ENCODE peak calls at places on chromosomes 4 and X, in six cellular contexts. V is left cardiac atrium; J is HEK293T; N is retinal pigment epithelial cell; A is hepatic stellate cell; W is activated naive CD4-positive, alpha-beta T cell treated with anti-CD3 and anti-CD28 coated beads for 36 hours. H is an unnamed sample.

GRCh38 chr4:56633486-56633885 is 47.6 kb downstream of the HOPX start:
- DNase-seq in V (no peak), J (no peak), N (no peak), A (no peak), W (no peak), H (no peak)

GRCh38 chrX:76148011-76148665 is 24.7 kb upstream of the PBDC1 start:
- DNase-seq in V (no peak), J (no peak), N (no peak), A (no peak), W (peak), H (peak)

GRCh38 chrX:48466696-48467095 is 3.4 kb downstream of the SLC38A5 start:
- DNase-seq in V (no peak), J (no peak), N (no peak), A (no peak), W (peak), H (no peak)

GRCh38 chr4:150943831-150944230 is 71.3 kb downstream of the LRBA start:
- DNase-seq in V (no peak), J (no peak), N (no peak), A (no peak), W (no peak), H (no peak)

GRCh38 chr4:2297606-2298517 is 36.0 kb upstream of the MXD4 start:
- DNase-seq in V (no peak), J (no peak), N (no peak), A (no peak), W (peak), H (no peak)

GRCh38 chr4:122658377-122658776 is 37.5 kb upstream of the IL21 start:
- DNase-seq in V (no peak), J (no peak), N (no peak), A (no peak), W (no peak), H (no peak)

GRCh38 chr4:139645458-139645857 is 20.2 kb upstream of the MGST2 start:
- DNase-seq in V (no peak), J (no peak), N (no peak), A (no peak), W (no peak), H (no peak)

GRCh38 chr4:68342139-68342538 is 7.8 kb downstream of the YTHDC1 start:
- DNase-seq in V (no peak), J (peak), N (no peak), A (peak), W (no peak), H (no peak)

GRCh38 chrX:135931644-135932487 is 38.4 kb downstream of the SAGE1 start:
- DNase-seq in V (peak), J (peak), N (no peak), A (no peak), W (peak), H (peak)

GRCh38 chrX:7617994-7618393 is 225.0 kb upstream of the VCX start:
- DNase-seq in V (no peak), J (no peak), N (no peak), A (no peak), W (no peak), H (no peak)

GRCh38 chrX:150898343-150899190 is at the start of gene CD99L2:
- DNase-seq in V (peak), J (peak), N (peak), A (peak), W (peak), H (peak)

GRCh38 chr4:48653217-48654014 is 126.7 kb downstream of the FRYL start:
- DNase-seq in V (peak), J (peak), N (no peak), A (no peak), W (peak), H (peak)

GRCh38 chr4:97952763-97953162 is 190.5 kb downstream of the STPG2 start:
- DNase-seq in V (no peak), J (no peak), N (no peak), A (no peak), W (no peak), H (no peak)

GRCh38 chrX:117196481-117196880 is 733.7 kb upstream of the CT83 start:
- DNase-seq in V (no peak), J (no peak), N (no peak), A (no peak), W (no peak), H (no peak)

GRCh38 chr4:85905761-85906160 is 430.8 kb downstream of the ARHGAP24 start:
- DNase-seq in V (no peak), J (no peak), N (peak), A (no peak), W (no peak), H (no peak)

GRCh38 chr4:88143504-88143903 is 14.9 kb downstream of the ABCG2 start:
- DNase-seq in V (no peak), J (no peak), N (peak), A (no peak), W (no peak), H (no peak)

GRCh38 chr4:19309365-19309764 is 942.3 kb upstream of the SLIT2 start:
- DNase-seq in V (no peak), J (no peak), N (peak), A (peak), W (no peak), H (no peak)

GRCh38 chrX:39773923-39774803 is 323.6 kb downstream of the BCOR start:
- DNase-seq in V (no peak), J (no peak), N (peak), A (no peak), W (peak), H (no peak)

GRCh38 chr4:153371835-153372234 is 27.3 kb downstream of the MND1 start:
- DNase-seq in V (no peak), J (no peak), N (no peak), A (no peak), W (no peak), H (no peak)

GRCh38 chr4:74932832-74933561 is at the start of gene PARM1:
- DNase-seq in V (peak), J (peak), N (no peak), A (peak), W (peak), H (peak)

GRCh38 chr4:153488006-153488718 is 22.0 kb downstream of the TMEM131L start:
- DNase-seq in V (peak), J (no peak), N (no peak), A (no peak), W (peak), H (no peak)

GRCh38 chr4:88060431-88060830 is 53.0 kb downstream of the PKD2 start:
- DNase-seq in V (no peak), J (no peak), N (no peak), A (no peak), W (no peak), H (no peak)

GRCh38 chr4:27807207-27807606 is 946.6 kb downstream of the STIM2 start:
- DNase-seq in V (no peak), J (no peak), N (no peak), A (no peak), W (no peak), H (no peak)

GRCh38 chr4:152106781-152107321 is 346.0 kb upstream of the GATB start:
- DNase-seq in V (no peak), J (no peak), N (no peak), A (no peak), W (no peak), H (no peak)

GRCh38 chr4:139171878-139172691 is 4.9 kb downstream of the ELF2 start:
- DNase-seq in V (no peak), J (no peak), N (no peak), A (no peak), W (peak), H (no peak)

GRCh38 chrX:39492495-39493162 is 605.1 kb downstream of the BCOR start:
- DNase-seq in V (no peak), J (no peak), N (no peak), A (no peak), W (no peak), H (no peak)

GRCh38 chr4:10866691-10867090 is 182.1 kb upstream of the CLNK start:
- DNase-seq in V (no peak), J (no peak), N (no peak), A (no peak), W (no peak), H (no peak)

GRCh38 chr4:186820371-186820990 is 96.8 kb upstream of the FAT1 start:
- DNase-seq in V (peak), J (no peak), N (peak), A (peak), W (no peak), H (peak)

GRCh38 chr4:177051473-177052060 is 258.1 kb upstream of the NEIL3 start:
- DNase-seq in V (no peak), J (peak), N (no peak), A (peak), W (peak), H (no peak)

GRCh38 chr4:140826701-140827027 is 70.5 kb upstream of the TBC1D9 start:
- DNase-seq in V (no peak), J (no peak), N (no peak), A (no peak), W (no peak), H (no peak)

GRCh38 chr4:4327652-4328121 is 37.6 kb downstream of the ZBTB49 start:
- DNase-seq in V (peak), J (peak), N (no peak), A (peak), W (no peak), H (peak)

GRCh38 chr4:8359193-8359592 is 81.3 kb downstream of the ACOX3 start:
- DNase-seq in V (no peak), J (no peak), N (no peak), A (no peak), W (no peak), H (no peak)

GRCh38 chr4:26402458-26402857 is 81.6 kb downstream of the RBPJ start:
- DNase-seq in V (no peak), J (no peak), N (no peak), A (no peak), W (no peak), H (no peak)

GRCh38 chr4:88002786-88003185 is 4.6 kb upstream of the PKD2 start:
- DNase-seq in V (no peak), J (no peak), N (no peak), A (no peak), W (no peak), H (no peak)

GRCh38 chrX:66638591-66639500 is at the start of gene EDA2R:
- DNase-seq in V (peak), J (no peak), N (peak), A (peak), W (peak), H (peak)

GRCh38 chr4:72107456-72107855 is 75.7 kb downstream of the NPFFR2 start:
- DNase-seq in V (no peak), J (no peak), N (no peak), A (no peak), W (no peak), H (no peak)

GRCh38 chr4:34271479-34272355 is 1972.6 kb downstream of the ARAP2 start:
- DNase-seq in V (no peak), J (no peak), N (no peak), A (no peak), W (no peak), H (no peak)

GRCh38 chr4:153513596-153513995 is 47.4 kb downstream of the TMEM131L start:
- DNase-seq in V (no peak), J (no peak), N (peak), A (no peak), W (no peak), H (no peak)

H was measured in heart right ventricle.